ENCODE peak calls at places on chromosomes 6 and 20, in five cellular contexts. U is lower leg skin; W is left ventricle myocardium superior; P is LHCN-M2; F is effector memory CD4-positive, alpha-beta T cell. K is an unnamed sample.

GRCh38 chr6:36738108-36738507 is 40.5 kb downstream of the RAB44 start:
- DNase-seq in U (no peak), W (no peak), P (no peak), F (no peak), K (no peak)

GRCh38 chr6:157246048-157246630 is 77.2 kb downstream of the TMEM242 start:
- DNase-seq in U (no peak), W (no peak), P (no peak), F (no peak), K (no peak)

GRCh38 chr20:45095753-45096371 is 5.1 kb downstream of the KCNS1 start:
- DNase-seq in U (no peak), W (no peak), P (peak), F (peak), K (peak)

GRCh38 chr6:132023490-132023889 is 72.3 kb upstream of the CCN2 start:
- DNase-seq in U (no peak), W (no peak), P (peak), F (no peak), K (peak)

GRCh38 chr6:14348389-14348788 is 230.8 kb downstream of the CD83 start:
- DNase-seq in U (no peak), W (no peak), P (no peak), F (no peak), K (no peak)

GRCh38 chr6:164072240-164072666 is 657.7 kb downstream of the QKI start:
- DNase-seq in U (no peak), W (no peak), P (no peak), F (no peak), K (no peak)

GRCh38 chr6:158333094-158333493 is 20.8 kb downstream of the TULP4 start:
- DNase-seq in U (no peak), W (no peak), P (no peak), F (no peak), K (no peak)

GRCh38 chr6:17431581-17431980 is 38.2 kb downstream of the CAP2 start:
- DNase-seq in U (no peak), W (no peak), P (peak), F (no peak), K (peak)

K was measured in HCEC 1CT.